ENCODE peak calls at places on chromosomes 13 and 19, in five cellular contexts. H is progenitor cell of endocrine pancreas, V is AML-193, L is heart right ventricle, G is NT2/D1. I is an unnamed sample.

GRCh38 chr19:32020538-32020937 is 324.9 kb upstream of the ZNF507 start:
- DNase-seq in H (no peak), V (no peak), L (no peak), G (no peak), I (no peak)

GRCh38 chr13:31242342-31242741 is 42.6 kb downstream of the B3GLCT start:
- DNase-seq in H (no peak), V (no peak), L (no peak), G (no peak), I (no peak)

GRCh38 chr13:75473472-75473871 is 8.5 kb downstream of the TBC1D4 start:
- DNase-seq in H (no peak), V (no peak), L (no peak), G (no peak), I (no peak)

GRCh38 chr19:53977429-53977990 is 13.9 kb upstream of the CACNG6 start:
- DNase-seq in H (peak), V (peak), L (peak), G (peak), I (peak)

GRCh38 chr19:36627057-36627456 is 21.9 kb downstream of the ZNF382 start:
- DNase-seq in H (no peak), V (no peak), L (no peak), G (no peak), I (no peak)

GRCh38 chr13:52371736-52372247 is 34.2 kb downstream of the THSD1 start:
- DNase-seq in H (no peak), V (no peak), L (no peak), G (no peak), I (peak)

GRCh38 chr19:1255186-1256161 is 7.1 kb downstream of the MIDN start:
- DNase-seq in H (no peak), V (no peak), L (no peak), G (no peak), I (no peak)

GRCh38 chr13:110338441-110339101 is 31.5 kb downstream of the COL4A2 start:
- DNase-seq in H (no peak), V (no peak), L (peak), G (no peak), I (no peak)

GRCh38 chr19:39355253-39355652 is 13.0 kb downstream of the SAMD4B start:
- DNase-seq in H (no peak), V (no peak), L (no peak), G (no peak), I (no peak)

GRCh38 chr19:38878575-38879399 is 712 bp upstream of the RINL start:
- DNase-seq in H (no peak), V (no peak), L (no peak), G (no peak), I (no peak)

GRCh38 chr13:40476175-40476958 is 190.1 kb downstream of the FOXO1 start:
- DNase-seq in H (no peak), V (no peak), L (no peak), G (no peak), I (no peak)

GRCh38 chr13:113520571-113520970 is 30.1 kb upstream of the DCUN1D2 start:
- DNase-seq in H (no peak), V (no peak), L (no peak), G (no peak), I (no peak)

GRCh38 chr19:12284226-12284625 is 10.5 kb downstream of the ZNF44 start:
- DNase-seq in H (no peak), V (no peak), L (no peak), G (no peak), I (no peak)

GRCh38 chr13:111330211-111330610 is 9.8 kb downstream of the TEX29 start:
- DNase-seq in H (no peak), V (no peak), L (no peak), G (no peak), I (no peak)

GRCh38 chr19:41872775-41873647 is 4.1 kb upstream of the CD79A start:
- DNase-seq in H (peak), V (peak), L (peak), G (peak), I (peak)

GRCh38 chr19:23522431-23522830 is 127.2 kb upstream of the ZNF91 start:
- DNase-seq in H (no peak), V (no peak), L (no peak), G (no peak), I (no peak)

GRCh38 chr13:104286566-104287290 is 1220.5 kb upstream of the SLC10A2 start:
- DNase-seq in H (no peak), V (no peak), L (no peak), G (peak), I (peak)

GRCh38 chr19:55467236-55468053 is 2.9 kb upstream of the C19orf85 start:
- DNase-seq in H (peak), V (peak), L (peak), G (no peak), I (peak)

GRCh38 chr13:34970961-34971360 is 28.9 kb downstream of the NBEA start:
- DNase-seq in H (no peak), V (no peak), L (no peak), G (no peak), I (no peak)

GRCh38 chr19:1418951-1419735 is 11.8 kb downstream of the DAZAP1 start:
- DNase-seq in H (no peak), V (no peak), L (no peak), G (no peak), I (no peak)

GRCh38 chr13:113863511-113864302 is at the start of gene GAS6:
- DNase-seq in H (peak), V (no peak), L (peak), G (no peak), I (peak)

GRCh38 chr13:102770435-102770834 is 3.2 kb downstream of the TEX30 start:
- DNase-seq in H (no peak), V (no peak), L (no peak), G (no peak), I (no peak)

GRCh38 chr19:36771275-36772231 is 1.1 kb downstream of the ZNF850 start:
- DNase-seq in H (peak), V (peak), L (peak), G (no peak), I (peak)

GRCh38 chr13:52815330-52815729 is 33.1 kb downstream of the PCDH8 start:
- DNase-seq in H (no peak), V (no peak), L (no peak), G (no peak), I (no peak)

GRCh38 chr19:13788991-13789390 is 6.3 kb upstream of the ZSWIM4 start:
- DNase-seq in H (no peak), V (peak), L (no peak), G (no peak), I (no peak)

I was measured in RWPE1.